ENCODE peak calls at places on chromosomes 5 and 9, in seven cellular contexts. S is SK-N-SH, B is H1, D is HCT116, W is K562, P is HepG2, F is GM12878. U is an unnamed sample.

GRCh38 chr9:129027685-129028191 is 393 bp downstream of the SH3GLB2 start:
- DNase-seq in B (no peak), P (peak), W (peak), S (no peak), F (no peak), D (no peak), U (no peak)

GRCh38 chr9:87667164-87667738 is 58.7 kb upstream of the CTSL start:
- DNase-seq in P (peak), B (no peak), W (peak), S (peak), F (no peak), D (peak), U (peak)

GRCh38 chr9:118992813-118993747 is 376.2 kb downstream of the BRINP1 start:
- DNase-seq in B (no peak), S (no peak), D (no peak), F (no peak), W (no peak), P (no peak), U (no peak)

GRCh38 chr9:96449522-96449843 is 486 bp upstream of the HABP4 start:
- DNase-seq in B (peak), S (no peak), W (no peak), D (no peak), P (no peak), F (no peak), U (no peak)

GRCh38 chr5:169873642-169874041 is 106.7 kb downstream of the INSYN2B start:
- DNase-seq in D (no peak), P (no peak), F (no peak), W (no peak), B (no peak), S (no peak), U (no peak)

GRCh38 chr5:171413153-171413910 is 6.1 kb upstream of the FGF18 start:
- DNase-seq in F (no peak), D (no peak), W (no peak), S (no peak), B (no peak), P (no peak), U (no peak)

GRCh38 chr5:141910271-141910673 is 13.4 kb upstream of the DELE1 start:
- DNase-seq in F (no peak), S (no peak), W (no peak), P (no peak), D (no peak), B (no peak), U (no peak)

GRCh38 chr9:93154293-93154903 is 20.3 kb upstream of the NINJ1 start:
- DNase-seq in D (no peak), B (no peak), P (peak), W (peak), S (peak), F (no peak), U (no peak)

GRCh38 chr5:141994737-141995136 is 18.1 kb downstream of the GNPDA1 start:
- DNase-seq in S (no peak), W (no peak), F (no peak), B (no peak), D (no peak), P (no peak), U (no peak)

GRCh38 chr5:76404694-76405306 is 1.7 kb downstream of the IQGAP2 start:
- DNase-seq in W (peak), F (no peak), B (no peak), D (no peak), P (no peak), S (no peak), U (no peak)

GRCh38 chr9:5953743-5954707 is 61.4 kb downstream of the RANBP6 start:
- DNase-seq in B (no peak), D (no peak), S (no peak), F (no peak), W (no peak), P (no peak), U (no peak)

GRCh38 chr5:147348046-147348445 is 113.2 kb downstream of the STK32A start:
- DNase-seq in D (no peak), S (no peak), P (no peak), W (no peak), F (no peak), B (no peak), U (no peak)

GRCh38 chr5:1965860-1966396 is 83.2 kb upstream of the IRX4 start:
- DNase-seq in B (no peak), P (no peak), D (no peak), W (no peak), F (no peak), S (no peak), U (no peak)

GRCh38 chr9:134895103-134895502 is 14.5 kb downstream of the FCN2 start:
- DNase-seq in B (no peak), W (no peak), S (no peak), P (no peak), D (no peak), F (no peak), U (no peak)

GRCh38 chr9:113775714-113776113 is 100.4 kb upstream of the ZNF618 start:
- DNase-seq in B (no peak), P (no peak), W (no peak), F (no peak), S (no peak), D (no peak), U (no peak)

GRCh38 chr5:139228201-139228796 is 30.1 kb upstream of the SIL1 start:
- DNase-seq in D (no peak), B (no peak), F (no peak), P (no peak), W (no peak), S (no peak), U (no peak)

GRCh38 chr9:33467526-33467925 is 6.2 kb downstream of the NOL6 start:
- DNase-seq in W (no peak), S (peak), D (no peak), F (no peak), P (no peak), B (no peak), U (no peak)

GRCh38 chr5:61881821-61882220 is 424.2 kb upstream of the KIF2A start:
- DNase-seq in W (no peak), B (no peak), D (no peak), F (no peak), P (no peak), S (no peak), U (no peak)

DNA sequence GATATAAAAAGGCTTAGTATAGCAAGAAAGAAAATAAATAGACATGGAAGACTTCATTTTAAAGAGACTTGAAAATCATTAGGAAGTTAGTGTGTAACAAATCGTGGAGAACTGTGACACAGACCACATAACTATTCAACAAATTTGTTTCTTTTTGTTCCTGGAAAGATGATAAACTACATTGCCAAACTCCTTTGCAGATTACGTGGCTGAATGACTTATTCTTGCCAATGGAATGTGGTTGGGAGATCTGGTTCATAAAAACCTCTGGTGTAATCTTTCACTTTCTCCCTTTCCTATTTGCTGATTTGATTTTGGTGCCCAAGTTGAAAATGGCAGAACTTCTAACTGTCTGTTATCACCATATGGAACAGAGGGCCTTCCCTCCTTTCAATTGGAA is 328.9 kb upstream of the MEF2C start:
- DNase-seq in B (no peak), D (no peak), P (no peak), S (no peak), W (no peak), F (no peak), U (no peak)
- TF ChIP-seq JUND in B (no peak), D (no peak), P (no peak), S (peak), W (no peak), F (no peak), U (no peak)

DNA sequence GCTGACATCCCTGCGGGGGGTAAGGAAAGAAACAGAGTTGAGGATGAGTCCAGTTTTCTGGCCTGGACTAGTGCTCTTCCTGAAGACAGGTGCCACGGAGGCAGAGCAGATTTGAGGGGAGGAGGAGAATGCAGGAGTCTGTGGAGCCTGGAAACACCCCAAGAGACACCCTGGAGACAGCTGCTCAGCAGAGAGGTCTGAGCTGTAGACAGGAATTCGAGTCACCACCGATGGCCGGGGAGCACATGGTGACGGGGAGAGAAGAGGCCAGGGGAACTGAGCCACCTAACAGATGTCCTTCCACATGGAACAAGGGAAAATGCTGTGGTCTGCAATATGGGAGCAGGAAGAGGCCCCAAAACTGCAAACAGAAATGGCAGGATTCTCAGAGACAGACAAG is 22.9 kb downstream of the CPLX2 start:
- DNase-seq in B (no peak), S (no peak), F (no peak), W (no peak), D (no peak), P (no peak), U (no peak)
- TF ChIP-seq JUND in B (no peak), S (no peak), F (no peak), W (no peak), D (no peak), P (no peak), U (no peak)

GRCh38 chr5:14268236-14268701 is 125.1 kb downstream of the TRIO start:
- DNase-seq in F (no peak), D (peak), S (no peak), B (no peak), P (peak), W (peak), U (no peak)
- TF ChIP-seq JUND in F (no peak), D (peak), S (peak), B (no peak), P (no peak), W (peak), U (no peak)

GRCh38 chr5:56282241-56282640 is 49.1 kb upstream of the ANKRD55 start:
- DNase-seq in F (no peak), P (no peak), S (no peak), B (no peak), D (no peak), W (no peak), U (no peak)
- TF ChIP-seq JUND in F (no peak), P (no peak), S (no peak), B (no peak), D (no peak), W (no peak), U (no peak)

GRCh38 chr5:91020065-91020800 is 362.9 kb downstream of the ARRDC3 start:
- DNase-seq in W (no peak), S (no peak), B (no peak), F (no peak), D (no peak), P (no peak), U (no peak)
- TF ChIP-seq JUND in W (peak), S (no peak), B (no peak), F (no peak), D (no peak), P (no peak), U (no peak)

DNA sequence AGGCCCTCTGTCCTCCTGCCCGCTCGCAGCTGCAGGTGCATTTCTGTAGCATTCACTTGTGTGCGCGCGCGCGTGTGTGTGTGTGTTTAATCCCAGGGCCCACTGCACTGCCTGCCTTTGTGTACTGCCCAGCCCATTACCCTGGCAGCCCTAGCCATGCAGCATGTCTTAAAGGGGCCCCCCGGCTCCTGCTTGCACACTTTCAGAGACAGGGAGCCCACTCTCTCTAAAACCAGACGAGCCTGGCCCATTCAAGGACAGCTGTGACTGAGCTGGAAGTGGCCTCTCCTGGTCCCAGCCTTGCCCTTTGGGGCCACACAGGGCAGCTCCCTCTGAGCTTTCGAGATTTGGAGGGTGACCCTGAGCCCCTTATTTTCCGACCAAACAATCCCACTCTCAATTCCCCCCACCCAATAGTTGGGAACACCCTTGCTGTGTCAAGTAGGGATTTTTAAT is 98.9 kb downstream of the DAB2IP start:
- DNase-seq in P (no peak), W (no peak), D (no peak), S (no peak), B (no peak), F (no peak), U (no peak)
- TF ChIP-seq JUND in P (no peak), W (no peak), D (no peak), S (no peak), B (no peak), F (no peak), U (no peak)

DNA sequence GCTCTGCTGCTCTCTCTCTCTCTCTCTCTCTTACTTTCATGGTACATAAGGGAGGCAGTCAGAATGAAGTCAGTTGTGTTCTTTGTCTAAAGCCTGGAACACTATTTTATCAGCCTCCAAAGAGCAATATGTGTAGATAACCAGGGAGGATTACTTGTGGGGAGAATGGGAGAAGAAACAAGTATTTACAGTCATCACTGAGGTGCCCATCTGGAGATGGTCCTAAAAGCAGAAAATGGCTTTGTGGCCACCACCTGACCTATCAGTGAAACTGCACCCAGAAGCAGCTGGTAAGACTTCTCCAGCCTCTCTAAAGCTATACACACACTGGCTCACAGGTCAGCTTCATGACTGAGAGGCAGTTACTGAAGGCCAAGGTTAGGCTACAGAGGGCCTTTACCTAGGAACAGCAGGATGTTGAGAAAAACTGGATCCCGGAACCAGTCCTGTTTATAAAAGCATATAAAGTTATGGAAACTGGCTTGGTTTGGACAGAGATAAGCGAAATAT is 75.1 kb downstream of the MRPS27 start:
- DNase-seq in B (no peak), D (peak), S (peak), P (peak), W (peak), F (no peak), U (peak)
- TF ChIP-seq JUND in B (no peak), D (no peak), S (no peak), P (no peak), W (no peak), F (no peak), U (no peak)

U was measured in T47D.